ENCODE peak calls at places on chromosomes 2 and 18, in six cellular contexts. O is nephron progenitor cell, G is AG04450, M is endothelial cell of umbilical vein, Y is esophagus squamous epithelium, E is astrocyte of the spinal cord. K is an unnamed sample.

GRCh38 chr2:120764434-120764833 is 28.8 kb downstream of the GLI2 start:
- DNase-seq in O (no peak), G (no peak), M (no peak), Y (no peak), E (no peak), K (no peak)

GRCh38 chr2:225041871-225042799 is at the start of gene DOCK10:
- DNase-seq in O (peak), G (no peak), M (peak), Y (no peak), E (peak), K (peak)

GRCh38 chr2:33484042-33484621 is 7.7 kb downstream of the RASGRP3 start:
- DNase-seq in O (no peak), G (no peak), M (no peak), Y (no peak), E (no peak), K (no peak)

GRCh38 chr18:5309888-5310470 is 14.5 kb upstream of the ZBTB14 start:
- DNase-seq in O (no peak), G (no peak), M (no peak), Y (no peak), E (no peak), K (peak)

GRCh38 chr2:45083175-45083574 is 73.9 kb upstream of the SIX2 start:
- DNase-seq in O (no peak), G (no peak), M (no peak), Y (no peak), E (no peak), K (no peak)

GRCh38 chr18:59041819-59042476 is 97.7 kb upstream of the SEC11C start:
- DNase-seq in O (no peak), G (no peak), M (peak), Y (no peak), E (no peak), K (no peak)

GRCh38 chr2:37375721-37376399 is 31.4 kb downstream of the QPCT start:
- DNase-seq in O (no peak), G (no peak), M (no peak), Y (no peak), E (peak), K (no peak)

GRCh38 chr2:61255580-61256437 is 93.8 kb downstream of the C2orf74 start:
- DNase-seq in O (no peak), G (peak), M (peak), Y (no peak), E (peak), K (no peak)

GRCh38 chr2:195238366-195238765 is 418.7 kb upstream of the SLC39A10 start:
- DNase-seq in O (no peak), G (no peak), M (no peak), Y (no peak), E (peak), K (no peak)

GRCh38 chr2:217788669-217789002 is 214.2 kb downstream of the TNS1 start:
- DNase-seq in O (no peak), G (no peak), M (no peak), Y (no peak), E (no peak), K (no peak)

GRCh38 chr2:131584380-131584779 is 56.7 kb downstream of the CCDC74A start:
- DNase-seq in O (no peak), G (no peak), M (no peak), Y (no peak), E (no peak), K (no peak)

GRCh38 chr18:45324489-45325111 is 290.7 kb upstream of the SLC14A2 start:
- DNase-seq in O (peak), G (peak), M (no peak), Y (no peak), E (peak), K (no peak)

GRCh38 chr2:148909114-148909513 is 34.1 kb downstream of the KIF5C start:
- DNase-seq in O (no peak), G (no peak), M (no peak), Y (no peak), E (no peak), K (no peak)

GRCh38 chr2:199713746-199714145 is 137.2 kb downstream of the FTCDNL1 start:
- DNase-seq in O (no peak), G (no peak), M (no peak), Y (no peak), E (no peak), K (no peak)

GRCh38 chr2:170817999-170818293 is 1.3 kb downstream of the GAD1 start:
- DNase-seq in O (peak), G (no peak), M (no peak), Y (no peak), E (no peak), K (no peak)

GRCh38 chr18:26677957-26678356 is 129.6 kb upstream of the KCTD1 start:
- DNase-seq in O (no peak), G (no peak), M (no peak), Y (no peak), E (no peak), K (no peak)

GRCh38 chr2:190849774-190850173 is 30.8 kb upstream of the GLS start:
- DNase-seq in O (no peak), G (no peak), M (peak), Y (no peak), E (peak), K (no peak)

GRCh38 chr2:96113367-96113677 is 3.0 kb downstream of the ADRA2B start:
- DNase-seq in O (no peak), G (no peak), M (no peak), Y (no peak), E (no peak), K (no peak)

GRCh38 chr18:11994346-11994707 is 13.0 kb downstream of the IMPA2 start:
- DNase-seq in O (no peak), G (no peak), M (no peak), Y (no peak), E (peak), K (no peak)

GRCh38 chr2:61536086-61536722 is 2.0 kb downstream of the XPO1 start:
- DNase-seq in O (no peak), G (no peak), M (peak), Y (no peak), E (peak), K (no peak)

GRCh38 chr2:168758970-168759820 is 43.2 kb upstream of the NOSTRIN start:
- DNase-seq in O (peak), G (peak), M (peak), Y (no peak), E (peak), K (peak)
- TF ChIP-seq CTCF in O (peak), G (peak), M (peak), Y (peak), E (peak), K (peak)

GRCh38 chr2:111069722-111070121 is 51.0 kb upstream of the BCL2L11 start:
- DNase-seq in O (no peak), G (no peak), M (no peak), Y (no peak), E (no peak), K (no peak)
- TF ChIP-seq CTCF in O (no peak), G (peak), M (no peak), Y (no peak), E (no peak), K (peak)

DNA sequence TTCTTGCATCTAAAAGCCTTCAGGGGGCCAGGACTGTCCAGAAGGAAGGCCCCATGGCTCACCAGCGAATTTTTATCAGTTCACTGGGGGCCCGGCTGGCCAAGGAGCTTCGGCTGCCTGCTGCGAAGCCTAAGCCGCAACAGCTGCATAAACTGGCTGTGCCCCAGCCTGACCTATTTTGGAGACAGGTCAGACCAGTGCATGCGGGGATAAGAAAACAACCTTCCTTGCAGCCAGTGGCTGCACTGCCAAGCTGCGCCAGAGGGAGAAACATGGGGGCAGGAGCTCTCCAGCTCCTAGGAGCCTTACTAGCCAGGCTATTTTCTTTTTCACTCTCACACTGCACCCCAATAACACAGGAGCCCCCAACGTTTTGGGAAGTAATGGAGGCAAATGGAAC is 15.2 kb downstream of the PAX3 start:
- DNase-seq in O (peak), G (no peak), M (no peak), Y (no peak), E (peak), K (no peak)
- TF ChIP-seq CTCF in O (no peak), G (no peak), M (no peak), Y (no peak), E (no peak), K (no peak)

GRCh38 chr2:205783872-205784510 is 101.7 kb downstream of the NRP2 start:
- DNase-seq in O (no peak), G (no peak), M (no peak), Y (no peak), E (no peak), K (no peak)
- TF ChIP-seq CTCF in O (no peak), G (no peak), M (no peak), Y (no peak), E (no peak), K (no peak)

DNA sequence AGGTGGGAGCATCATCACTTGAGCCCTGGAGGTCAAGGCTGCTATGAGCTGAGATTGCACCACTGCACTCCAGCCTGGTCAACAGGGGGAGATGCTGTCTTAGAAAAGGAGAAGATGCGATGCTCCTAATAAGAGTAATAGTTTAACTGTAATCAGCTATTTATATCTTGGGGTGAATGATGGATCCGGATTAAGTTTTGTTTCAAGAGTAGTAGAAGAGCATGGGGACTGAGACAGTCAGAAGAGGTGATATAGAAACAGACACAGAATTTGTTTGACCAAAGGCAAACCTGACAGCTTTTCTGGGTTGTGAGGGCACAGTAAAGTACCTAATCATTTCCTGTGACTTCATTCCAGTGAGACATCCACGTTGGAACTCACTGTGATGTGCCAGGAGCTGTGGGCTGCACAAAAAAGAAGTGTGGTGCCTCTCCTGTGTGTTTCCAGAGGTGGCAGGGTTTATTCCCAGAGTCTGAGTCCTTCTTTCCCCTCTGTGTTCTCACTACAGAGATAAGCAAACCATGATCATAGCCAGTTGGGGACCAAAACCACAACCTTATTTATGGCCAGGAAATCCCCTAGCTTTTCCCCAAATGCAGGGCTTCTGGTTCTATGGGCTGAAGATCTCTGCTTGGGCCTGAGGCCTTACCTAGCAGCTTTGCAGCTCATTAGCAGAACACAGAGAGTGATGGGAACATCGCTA is 113.7 kb downstream of the XRCC5 start:
- DNase-seq in O (no peak), G (no peak), M (peak), Y (no peak), E (peak), K (peak)
- TF ChIP-seq CTCF in O (peak), G (peak), M (peak), Y (peak), E (peak), K (peak)

DNA sequence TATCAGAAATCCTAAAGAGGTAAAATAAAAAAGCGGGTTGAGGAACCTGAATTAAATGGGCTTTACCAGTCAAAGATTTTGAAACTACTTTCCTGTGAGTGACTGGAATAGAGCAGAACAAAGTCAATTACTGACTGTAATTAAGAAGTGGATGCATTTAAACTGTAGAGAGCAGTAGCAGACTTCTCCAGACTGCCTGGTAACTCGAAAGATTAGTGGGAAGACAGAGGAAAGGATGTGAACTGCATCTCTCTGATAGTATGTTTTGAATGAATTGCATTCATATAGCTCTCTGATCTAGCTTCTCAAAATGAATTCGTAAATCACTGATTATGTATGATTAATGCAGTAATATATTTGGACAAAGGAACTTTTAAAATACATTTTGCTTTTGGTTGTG is 303.9 kb downstream of the ARHGAP15 start:
- DNase-seq in O (no peak), G (no peak), M (no peak), Y (no peak), E (no peak), K (no peak)
- TF ChIP-seq CTCF in O (no peak), G (no peak), M (no peak), Y (peak), E (no peak), K (no peak)

GRCh38 chr2:85772019-85772745 is 18.4 kb downstream of the ATOH8 start:
- DNase-seq in O (peak), G (peak), M (peak), Y (peak), E (peak), K (no peak)
- TF ChIP-seq CTCF in O (no peak), G (peak), M (peak), Y (peak), E (peak), K (no peak)

GRCh38 chr18:49726564-49726963 is 86.8 kb downstream of the ACAA2 start:
- DNase-seq in O (no peak), G (no peak), M (no peak), Y (no peak), E (no peak), K (no peak)

GRCh38 chr18:49730951-49731391 is 82.4 kb downstream of the ACAA2 start:
- DNase-seq in O (no peak), G (no peak), M (no peak), Y (no peak), E (no peak), K (no peak)

GRCh38 chr18:49725809-49726514 is 87.4 kb downstream of the ACAA2 start:
- DNase-seq in O (peak), G (peak), M (peak), Y (no peak), E (peak), K (no peak)

GRCh38 chr18:49727816-49728215 is 85.5 kb downstream of the ACAA2 start:
- DNase-seq in O (no peak), G (no peak), M (no peak), Y (no peak), E (no peak), K (no peak)

DNA sequence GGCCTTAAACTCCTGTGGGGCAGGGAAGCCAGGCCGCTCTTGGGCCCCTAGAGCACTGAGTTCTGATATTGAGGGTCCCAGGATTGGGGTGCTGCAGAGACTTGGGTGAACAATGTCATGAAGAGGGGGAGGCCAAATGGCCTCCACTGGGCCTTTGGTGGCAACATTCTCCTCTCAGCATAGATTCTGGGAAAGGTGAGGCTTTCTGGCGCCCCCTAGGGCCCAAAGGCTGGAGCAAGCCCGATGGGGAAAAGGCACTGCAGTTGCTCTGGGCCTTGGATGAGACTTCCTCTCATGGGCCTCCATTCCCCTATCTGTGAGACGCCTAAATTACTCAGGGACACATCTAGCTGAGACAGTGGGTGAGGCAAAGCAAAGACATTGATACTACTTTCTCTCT is 84.8 kb downstream of the ACAA2 start:
- DNase-seq in O (peak), G (no peak), M (peak), Y (no peak), E (peak), K (peak)
- TF ChIP-seq CTCF in O (peak), G (peak), M (peak), Y (peak), E (peak), K (peak)